ENCODE peak calls at places on chromosomes 7 and 10, in ten cellular contexts. E is uterus, D is right lobe of liver, M is K562, U is A549, B is AG04450, J is lung, S is cardiac muscle cell, T is lower lobe of right lung, N is aorta. I is an unnamed sample.

GRCh38 chr10:95602382-95602781 is 41.2 kb upstream of the SORBS1 start:
- DNase-seq in E (no peak), D (no peak), M (no peak), U (no peak), B (no peak), J (no peak), S (no peak), T (no peak), N (no peak), I (no peak)

GRCh38 chr7:128446306-128446705 is 9.4 kb upstream of the HILPDA start:
- DNase-seq in E (no peak), D (no peak), M (no peak), U (no peak), B (no peak), J (no peak), S (no peak), T (no peak), N (no peak), I (no peak)

GRCh38 chr10:45000764-45001381 is at the start of gene ZNF22:
- DNase-seq in E (peak), D (peak), M (peak), U (peak), B (no peak), J (peak), S (peak), T (peak), N (peak), I (peak)

GRCh38 chr10:4622374-4622773 is 203.6 kb upstream of the AKR1E2 start:
- DNase-seq in E (no peak), D (no peak), M (no peak), U (no peak), B (no peak), J (no peak), S (no peak), T (no peak), N (no peak), I (no peak)

GRCh38 chr10:24912214-24912613 is 40.2 kb downstream of the PRTFDC1 start:
- DNase-seq in E (no peak), D (no peak), M (peak), U (no peak), B (no peak), J (no peak), S (peak), T (no peak), N (no peak), I (no peak)

GRCh38 chr10:119222966-119223386 is 15.6 kb downstream of the GRK5 start:
- DNase-seq in E (no peak), D (no peak), M (no peak), U (no peak), B (no peak), J (no peak), S (no peak), T (no peak), N (no peak), I (no peak)

GRCh38 chr10:102450124-102450373 is 1.3 kb downstream of the C10orf95 start:
- DNase-seq in E (no peak), D (no peak), M (no peak), U (no peak), B (no peak), J (no peak), S (peak), T (no peak), N (no peak), I (no peak)

GRCh38 chr7:95265634-95266033 is 58.7 kb downstream of the PON1 start:
- DNase-seq in E (no peak), D (no peak), M (no peak), U (no peak), B (no peak), J (no peak), S (no peak), T (no peak), N (no peak), I (no peak)

GRCh38 chr7:116702046-116702445 is 30.1 kb downstream of the MET start:
- DNase-seq in E (no peak), D (no peak), M (no peak), U (no peak), B (no peak), J (no peak), S (no peak), T (no peak), N (no peak), I (no peak)

GRCh38 chr10:133590970-133591359 is 25.6 kb upstream of the SYCE1 start:
- DNase-seq in E (no peak), D (no peak), M (no peak), U (no peak), B (no peak), J (no peak), S (no peak), T (no peak), N (no peak), I (no peak)

GRCh38 chr7:150955519-150956394 is 22.4 kb downstream of the KCNH2 start:
- DNase-seq in E (peak), D (no peak), M (peak), U (no peak), B (no peak), J (no peak), S (no peak), T (no peak), N (no peak), I (no peak)

GRCh38 chr7:57425239-57425944 is 24.6 kb upstream of the ZNF716 start:
- DNase-seq in E (no peak), D (no peak), M (no peak), U (no peak), B (no peak), J (no peak), S (no peak), T (no peak), N (no peak), I (no peak)

GRCh38 chr10:3445688-3446087 is 273.1 kb upstream of the PITRM1 start:
- DNase-seq in E (no peak), D (no peak), M (no peak), U (no peak), B (no peak), J (no peak), S (no peak), T (no peak), N (no peak), I (no peak)

GRCh38 chr10:63657812-63658211 is 136.6 kb downstream of the REEP3 start:
- DNase-seq in E (no peak), D (no peak), M (no peak), U (no peak), B (no peak), J (no peak), S (no peak), T (no peak), N (no peak), I (no peak)

GRCh38 chr10:97858001-97858439 is 8.4 kb downstream of the GOLGA7B start:
- DNase-seq in E (no peak), D (no peak), M (no peak), U (no peak), B (no peak), J (no peak), S (peak), T (no peak), N (no peak), I (peak)

GRCh38 chr10:7664707-7665106 is 2.1 kb downstream of the ITIH5 start:
- DNase-seq in E (no peak), D (no peak), M (no peak), U (no peak), B (no peak), J (no peak), S (no peak), T (no peak), N (no peak), I (no peak)

GRCh38 chr7:49852619-49853462 is 79.4 kb downstream of the VWC2 start:
- DNase-seq in E (peak), D (no peak), M (peak), U (peak), B (no peak), J (no peak), S (peak), T (no peak), N (no peak), I (peak)

GRCh38 chr10:5679606-5680005 is 5.0 kb upstream of the TASOR2 start:
- DNase-seq in E (no peak), D (no peak), M (no peak), U (no peak), B (no peak), J (no peak), S (no peak), T (no peak), N (no peak), I (no peak)

GRCh38 chr7:5767066-5767465 is 14.4 kb downstream of the RNF216 start:
- DNase-seq in E (no peak), D (no peak), M (no peak), U (no peak), B (no peak), J (no peak), S (no peak), T (no peak), N (no peak), I (no peak)

GRCh38 chr7:108000875-108001758 is 1.8 kb downstream of the LAMB1 start:
- DNase-seq in E (peak), D (peak), M (no peak), U (peak), B (no peak), J (no peak), S (peak), T (peak), N (peak), I (no peak)

GRCh38 chr7:87110778-87111177 is 41.5 kb upstream of the DMTF1 start:
- DNase-seq in E (no peak), D (no peak), M (peak), U (no peak), B (no peak), J (no peak), S (peak), T (no peak), N (no peak), I (no peak)

GRCh38 chr10:119754085-119754484 is 28.2 kb downstream of the INPP5F start:
- DNase-seq in E (no peak), D (no peak), M (peak), U (no peak), B (no peak), J (no peak), S (no peak), T (no peak), N (no peak), I (no peak)

GRCh38 chr10:61475449-61475873 is 22.3 kb upstream of the TMEM26 start:
- DNase-seq in E (no peak), D (no peak), M (peak), U (no peak), B (no peak), J (no peak), S (peak), T (no peak), N (no peak), I (no peak)

GRCh38 chr7:157427811-157428553 is 91.2 kb downstream of the DNAJB6 start:
- DNase-seq in E (no peak), D (peak), M (no peak), U (no peak), B (no peak), J (no peak), S (no peak), T (peak), N (peak), I (no peak)

GRCh38 chr10:6074489-6075301 is 12.5 kb upstream of the IL2RA start:
- DNase-seq in E (peak), D (no peak), M (no peak), U (no peak), B (peak), J (no peak), S (peak), T (no peak), N (no peak), I (no peak)

GRCh38 chr7:101690061-101690460 is 61.0 kb upstream of the MYL10 start:
- DNase-seq in E (no peak), D (no peak), M (no peak), U (no peak), B (no peak), J (no peak), S (no peak), T (no peak), N (no peak), I (no peak)

GRCh38 chr7:101693498-101694091 is 64.5 kb upstream of the MYL10 start:
- DNase-seq in E (no peak), D (no peak), M (no peak), U (no peak), B (no peak), J (no peak), S (no peak), T (no peak), N (no peak), I (no peak)

GRCh38 chr7:101688995-101689907 is 60.2 kb upstream of the MYL10 start:
- DNase-seq in E (no peak), D (no peak), M (no peak), U (no peak), B (no peak), J (no peak), S (no peak), T (no peak), N (no peak), I (no peak)

GRCh38 chr7:101688183-101688831 is 59.2 kb upstream of the MYL10 start:
- DNase-seq in E (peak), D (peak), M (peak), U (peak), B (peak), J (peak), S (peak), T (peak), N (peak), I (peak)

GRCh38 chr7:101691822-101692384 is 62.8 kb upstream of the MYL10 start:
- DNase-seq in E (no peak), D (peak), M (no peak), U (no peak), B (no peak), J (no peak), S (no peak), T (no peak), N (no peak), I (no peak)
- H3K27ac ChIP-seq in E (no peak), D (no peak), M (no peak), U (peak), B (no peak), J (no peak), S (peak), T (no peak), N (no peak), I (no peak)

DNA sequence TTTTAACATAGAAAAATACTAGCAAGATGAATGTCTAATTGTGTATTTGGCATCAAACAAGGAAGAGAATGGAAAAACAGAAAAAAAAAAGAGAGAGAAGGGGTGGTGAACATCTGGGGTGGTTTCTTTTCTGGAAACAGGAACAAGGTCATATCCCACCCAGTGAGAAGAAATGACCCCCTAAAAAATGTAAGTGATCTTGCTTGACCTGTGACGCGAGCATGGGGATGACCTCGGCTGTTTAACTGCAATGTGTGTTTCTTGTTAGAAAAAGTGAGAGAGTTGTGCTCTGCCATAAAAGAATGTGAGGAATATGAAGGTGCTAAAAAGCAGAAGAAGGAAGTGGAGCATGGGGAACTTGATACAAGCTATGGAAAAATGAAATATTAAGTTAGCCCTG is 258.5 kb downstream of the AGMO start:
- DNase-seq in E (no peak), D (no peak), M (no peak), U (no peak), B (no peak), J (no peak), S (no peak), T (no peak), N (no peak), I (no peak)
- H3K27ac ChIP-seq in E (no peak), D (no peak), M (no peak), U (no peak), B (no peak), J (no peak), S (no peak), T (no peak), N (no peak), I (no peak)

GRCh38 chr7:2605608-2606538 is 25.9 kb upstream of the TTYH3 start:
- DNase-seq in E (no peak), D (no peak), M (no peak), U (no peak), B (no peak), J (no peak), S (no peak), T (no peak), N (no peak), I (no peak)

GRCh38 chr7:2604608-2605174 is 27.1 kb upstream of the TTYH3 start:
- DNase-seq in E (no peak), D (no peak), M (no peak), U (no peak), B (no peak), J (no peak), S (no peak), T (no peak), N (no peak), I (no peak)

GRCh38 chr7:2607122-2607912 is 24.5 kb upstream of the TTYH3 start:
- DNase-seq in E (peak), D (no peak), M (no peak), U (no peak), B (no peak), J (peak), S (peak), T (no peak), N (peak), I (no peak)

GRCh38 chr7:2607913-2608899 is 23.6 kb upstream of the TTYH3 start:
- DNase-seq in E (no peak), D (no peak), M (no peak), U (no peak), B (no peak), J (no peak), S (no peak), T (no peak), N (no peak), I (no peak)

GRCh38 chr7:2606539-2606936 is 25.2 kb upstream of the TTYH3 start:
- DNase-seq in E (no peak), D (no peak), M (no peak), U (no peak), B (no peak), J (no peak), S (no peak), T (no peak), N (peak), I (no peak)
- H3K27ac ChIP-seq in E (no peak), D (no peak), M (no peak), U (no peak), B (no peak), J (peak), S (no peak), T (peak), N (no peak), I (no peak)

GRCh38 chr7:132576723-132577089 is 436 bp upstream of the PLXNA4 start:
- DNase-seq in E (no peak), D (no peak), M (no peak), U (no peak), B (no peak), J (no peak), S (no peak), T (no peak), N (no peak), I (no peak)
- H3K27ac ChIP-seq in E (peak), D (no peak), M (no peak), U (no peak), B (no peak), J (no peak), S (no peak), T (no peak), N (no peak), I (no peak)